ENCODE peak calls at places on chromosome 5, in six cellular contexts. One of them, this sample, is unnamed.

GRCh38 chr5:171574374-171574773 is 154.9 kb downstream of the FGF18 start:
- DNase-seq in progenitor cell of endocrine pancreas: no peak
- DNase-seq in upper lobe of right lung: no peak
- DNase-seq in HCT116: no peak
- DNase-seq in OCI-LY7: no peak
- DNase-seq in Calu3: no peak
- DNase-seq in this sample: no peak

GRCh38 chr5:36607114-36607561 is 732 bp downstream of the SLC1A3 start:
- DNase-seq in progenitor cell of endocrine pancreas: no peak
- DNase-seq in upper lobe of right lung: no peak
- DNase-seq in HCT116: peak; percentile 33
- DNase-seq in OCI-LY7: no peak
- DNase-seq in Calu3: peak; percentile 14
- DNase-seq in this sample: no peak

GRCh38 chr5:104512063-104512798 is 949.6 kb upstream of the NUDT12 start:
- DNase-seq in progenitor cell of endocrine pancreas: no peak
- DNase-seq in upper lobe of right lung: no peak
- DNase-seq in HCT116: no peak
- DNase-seq in OCI-LY7: no peak
- DNase-seq in Calu3: no peak
- DNase-seq in this sample: no peak

GRCh38 chr5:57383093-57383861 is 99.3 kb downstream of the ACTBL2 start:
- DNase-seq in progenitor cell of endocrine pancreas: no peak
- DNase-seq in upper lobe of right lung: no peak
- DNase-seq in HCT116: peak; percentile 92
- DNase-seq in OCI-LY7: peak; percentile 24
- DNase-seq in Calu3: peak; percentile 49
- DNase-seq in this sample: no peak

GRCh38 chr5:5481206-5481605 is 58.7 kb downstream of the ICE1 start:
- DNase-seq in progenitor cell of endocrine pancreas: no peak
- DNase-seq in upper lobe of right lung: no peak
- DNase-seq in HCT116: no peak
- DNase-seq in OCI-LY7: no peak
- DNase-seq in Calu3: no peak
- DNase-seq in this sample: no peak

GRCh38 chr5:33362915-33363314 is 77.8 kb upstream of the TARS1 start:
- DNase-seq in progenitor cell of endocrine pancreas: no peak
- DNase-seq in upper lobe of right lung: no peak
- DNase-seq in HCT116: no peak
- DNase-seq in OCI-LY7: no peak
- DNase-seq in Calu3: no peak
- DNase-seq in this sample: no peak

GRCh38 chr5:168165977-168166376 is 125.5 kb upstream of the WWC1 start:
- DNase-seq in progenitor cell of endocrine pancreas: no peak
- DNase-seq in upper lobe of right lung: no peak
- DNase-seq in HCT116: no peak
- DNase-seq in OCI-LY7: no peak
- DNase-seq in Calu3: no peak
- DNase-seq in this sample: no peak

GRCh38 chr5:172180936-172181335 is 7.1 kb downstream of the STK10 start:
- DNase-seq in progenitor cell of endocrine pancreas: no peak
- DNase-seq in upper lobe of right lung: no peak
- DNase-seq in HCT116: no peak
- DNase-seq in OCI-LY7: no peak
- DNase-seq in Calu3: no peak
- DNase-seq in this sample: no peak

GRCh38 chr5:56440871-56441740 is 208.0 kb upstream of the ANKRD55 start:
- DNase-seq in progenitor cell of endocrine pancreas: no peak
- DNase-seq in upper lobe of right lung: no peak
- DNase-seq in HCT116: no peak
- DNase-seq in OCI-LY7: no peak
- DNase-seq in Calu3: peak; percentile 5
- DNase-seq in this sample: no peak

GRCh38 chr5:131129306-131129705 is 35.8 kb downstream of the HINT1 start:
- DNase-seq in progenitor cell of endocrine pancreas: no peak
- DNase-seq in upper lobe of right lung: no peak
- DNase-seq in HCT116: no peak
- DNase-seq in OCI-LY7: no peak
- DNase-seq in Calu3: no peak
- DNase-seq in this sample: no peak

GRCh38 chr5:158943057-158943456 is 156.7 kb downstream of the EBF1 start:
- DNase-seq in progenitor cell of endocrine pancreas: no peak
- DNase-seq in upper lobe of right lung: no peak
- DNase-seq in HCT116: peak; percentile 16
- DNase-seq in OCI-LY7: no peak
- DNase-seq in Calu3: peak; percentile 24
- DNase-seq in this sample: peak; percentile 32

GRCh38 chr5:132205385-132206125 is 22.1 kb downstream of the P4HA2 start:
- DNase-seq in progenitor cell of endocrine pancreas: no peak
- DNase-seq in upper lobe of right lung: no peak
- DNase-seq in HCT116: no peak
- DNase-seq in OCI-LY7: peak; percentile 94
- DNase-seq in Calu3: no peak
- DNase-seq in this sample: peak; percentile 52

GRCh38 chr5:154764967-154765366 is 9.8 kb downstream of the LARP1 start:
- DNase-seq in progenitor cell of endocrine pancreas: no peak
- DNase-seq in upper lobe of right lung: no peak
- DNase-seq in HCT116: no peak
- DNase-seq in OCI-LY7: no peak
- DNase-seq in Calu3: no peak
- DNase-seq in this sample: no peak

GRCh38 chr5:109769597-109770291 is 80.0 kb downstream of the MAN2A1 start:
- DNase-seq in progenitor cell of endocrine pancreas: no peak
- DNase-seq in upper lobe of right lung: no peak
- DNase-seq in HCT116: no peak
- DNase-seq in OCI-LY7: no peak
- DNase-seq in Calu3: no peak
- DNase-seq in this sample: no peak

GRCh38 chr5:55344392-55344992 is 36.7 kb downstream of the MTREX start:
- DNase-seq in progenitor cell of endocrine pancreas: peak; percentile 17
- DNase-seq in upper lobe of right lung: no peak
- DNase-seq in HCT116: peak; percentile 36
- DNase-seq in OCI-LY7: peak; percentile 49
- DNase-seq in Calu3: peak; percentile 71
- DNase-seq in this sample: peak; percentile 17

GRCh38 chr5:131001507-131001906 is 163.5 kb downstream of the HINT1 start:
- DNase-seq in progenitor cell of endocrine pancreas: no peak
- DNase-seq in upper lobe of right lung: no peak
- DNase-seq in HCT116: no peak
- DNase-seq in OCI-LY7: no peak
- DNase-seq in Calu3: no peak
- DNase-seq in this sample: no peak

GRCh38 chr5:68093455-68094159 is 121.9 kb upstream of the PIK3R1 start:
- DNase-seq in progenitor cell of endocrine pancreas: no peak
- DNase-seq in upper lobe of right lung: no peak
- DNase-seq in HCT116: no peak
- DNase-seq in OCI-LY7: no peak
- DNase-seq in Calu3: no peak
- DNase-seq in this sample: no peak

GRCh38 chr5:149834246-149834855 is 104.2 kb downstream of the PPARGC1B start:
- DNase-seq in progenitor cell of endocrine pancreas: peak; percentile 51
- DNase-seq in upper lobe of right lung: no peak
- DNase-seq in HCT116: peak; percentile 74
- DNase-seq in OCI-LY7: peak; percentile 73
- DNase-seq in Calu3: peak; percentile 79
- DNase-seq in this sample: peak; percentile 81

GRCh38 chr5:32707394-32707997 is 3.6 kb upstream of the NPR3 start:
- DNase-seq in progenitor cell of endocrine pancreas: no peak
- DNase-seq in upper lobe of right lung: no peak
- DNase-seq in HCT116: peak; percentile 21
- DNase-seq in OCI-LY7: peak; percentile 36
- DNase-seq in Calu3: no peak
- DNase-seq in this sample: peak; percentile 31

GRCh38 chr5:51731641-51732040 is 348.4 kb downstream of the ISL1 start:
- DNase-seq in progenitor cell of endocrine pancreas: no peak
- DNase-seq in upper lobe of right lung: no peak
- DNase-seq in HCT116: no peak
- DNase-seq in OCI-LY7: no peak
- DNase-seq in Calu3: no peak
- DNase-seq in this sample: no peak

GRCh38 chr5:9888517-9888916 is 258.4 kb upstream of the TAS2R1 start:
- DNase-seq in progenitor cell of endocrine pancreas: no peak
- DNase-seq in upper lobe of right lung: no peak
- DNase-seq in HCT116: no peak
- DNase-seq in OCI-LY7: no peak
- DNase-seq in Calu3: no peak
- DNase-seq in this sample: no peak

GRCh38 chr5:76393035-76393680 is 9.9 kb upstream of the IQGAP2 start:
- DNase-seq in progenitor cell of endocrine pancreas: no peak
- DNase-seq in upper lobe of right lung: no peak
- DNase-seq in HCT116: no peak
- DNase-seq in OCI-LY7: no peak
- DNase-seq in Calu3: no peak
- DNase-seq in this sample: no peak

GRCh38 chr5:151104795-151105194 is 24.0 kb upstream of the TNIP1 start:
- DNase-seq in progenitor cell of endocrine pancreas: no peak
- DNase-seq in upper lobe of right lung: no peak
- DNase-seq in HCT116: no peak
- DNase-seq in OCI-LY7: no peak
- DNase-seq in Calu3: no peak
- DNase-seq in this sample: no peak

GRCh38 chr5:61163905-61164304 is 1.6 kb upstream of the SMIM15 start:
- DNase-seq in progenitor cell of endocrine pancreas: no peak
- DNase-seq in upper lobe of right lung: no peak
- DNase-seq in HCT116: no peak
- DNase-seq in OCI-LY7: no peak
- DNase-seq in Calu3: no peak
- DNase-seq in this sample: no peak

GRCh38 chr5:61171479-61171878 is 9.2 kb upstream of the SMIM15 start:
- DNase-seq in progenitor cell of endocrine pancreas: no peak
- DNase-seq in upper lobe of right lung: no peak
- DNase-seq in HCT116: no peak
- DNase-seq in OCI-LY7: no peak
- DNase-seq in Calu3: no peak
- DNase-seq in this sample: no peak

GRCh38 chr5:61168951-61169350 is 6.7 kb upstream of the SMIM15 start:
- DNase-seq in progenitor cell of endocrine pancreas: no peak
- DNase-seq in upper lobe of right lung: no peak
- DNase-seq in HCT116: no peak
- DNase-seq in OCI-LY7: no peak
- DNase-seq in Calu3: no peak
- DNase-seq in this sample: no peak

GRCh38 chr5:61162832-61163567 is 732 bp upstream of the SMIM15 start:
- DNase-seq in progenitor cell of endocrine pancreas: no peak
- DNase-seq in upper lobe of right lung: no peak
- DNase-seq in HCT116: no peak
- DNase-seq in OCI-LY7: no peak
- DNase-seq in Calu3: peak; percentile 9
- DNase-seq in this sample: peak; percentile 50

GRCh38 chr5:61167382-61167781 is 5.1 kb upstream of the SMIM15 start:
- DNase-seq in progenitor cell of endocrine pancreas: no peak
- DNase-seq in upper lobe of right lung: no peak
- DNase-seq in HCT116: no peak
- DNase-seq in OCI-LY7: no peak
- DNase-seq in Calu3: peak; percentile 37
- DNase-seq in this sample: peak; percentile 53
- TF ChIP-seq CTCF in progenitor cell of endocrine pancreas: peak; percentile 30
- TF ChIP-seq CTCF in upper lobe of right lung: peak; percentile 40
- TF ChIP-seq CTCF in HCT116: no peak
- TF ChIP-seq CTCF in OCI-LY7: peak; percentile 48
- TF ChIP-seq CTCF in Calu3: peak; percentile 16
- TF ChIP-seq CTCF in this sample: peak; percentile 31

DNA sequence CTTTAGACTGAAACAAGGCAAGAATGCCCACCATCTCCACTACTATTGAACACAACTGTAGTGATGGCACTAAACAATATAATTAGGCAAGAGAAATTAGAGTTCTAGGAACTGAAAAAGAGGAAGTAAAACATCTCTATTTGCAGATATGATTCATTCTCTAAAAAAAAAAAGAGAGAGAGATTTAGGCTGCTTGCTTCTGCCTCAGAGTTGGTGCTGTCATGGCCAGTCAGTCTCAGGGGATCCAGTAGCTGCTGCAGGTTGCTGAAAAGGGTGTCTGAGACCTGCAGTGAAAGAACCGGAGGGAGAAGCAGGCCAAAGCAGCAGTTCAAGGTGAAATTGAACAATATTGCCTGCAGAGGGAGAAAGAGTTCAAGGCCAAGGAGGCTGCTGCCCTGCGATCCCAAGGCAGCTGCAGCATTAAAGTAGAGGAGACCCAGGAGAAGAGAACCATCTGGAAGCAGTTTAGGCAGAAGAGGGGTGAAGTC is 72.5 kb downstream of the AP3B1 start:
- DNase-seq in progenitor cell of endocrine pancreas: no peak
- DNase-seq in upper lobe of right lung: no peak
- DNase-seq in HCT116: no peak
- DNase-seq in OCI-LY7: peak; percentile 94
- DNase-seq in Calu3: peak; percentile 30
- DNase-seq in this sample: peak; percentile 50
- TF ChIP-seq CTCF in progenitor cell of endocrine pancreas: no peak
- TF ChIP-seq CTCF in upper lobe of right lung: no peak
- TF ChIP-seq CTCF in HCT116: peak; percentile 6
- TF ChIP-seq CTCF in OCI-LY7: peak; percentile 74
- TF ChIP-seq CTCF in Calu3: peak; percentile 51
- TF ChIP-seq CTCF in this sample: peak; percentile 25

DNA sequence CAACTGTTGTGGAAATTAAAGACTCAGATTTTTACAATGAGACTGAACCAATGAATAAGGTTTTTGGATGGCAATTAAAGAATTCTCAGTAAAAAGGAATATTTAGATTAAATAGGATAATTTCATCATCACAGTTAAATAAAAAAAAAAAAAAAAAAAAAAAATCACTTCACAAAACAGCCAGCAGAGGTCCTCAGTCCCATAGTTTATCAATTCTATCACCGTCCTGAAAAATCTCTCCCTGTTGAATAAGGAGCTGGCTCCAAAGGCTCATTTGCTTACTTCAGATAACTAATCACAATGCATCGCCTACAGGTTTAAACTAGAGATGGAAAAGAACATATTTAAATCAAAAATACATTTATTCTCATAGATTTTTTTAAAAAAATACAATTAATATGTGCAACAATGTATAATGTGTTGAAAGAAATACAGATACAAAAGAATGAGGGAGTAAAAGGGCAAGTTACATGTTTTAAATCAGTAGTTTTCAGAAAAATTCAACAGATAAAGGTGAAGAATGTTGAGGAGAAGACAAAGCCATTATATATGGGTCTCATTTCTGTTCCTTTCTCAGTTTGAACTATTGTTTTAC is 175.8 kb upstream of the CHD1 start:
- DNase-seq in progenitor cell of endocrine pancreas: no peak
- DNase-seq in upper lobe of right lung: no peak
- DNase-seq in HCT116: peak; percentile 28
- DNase-seq in OCI-LY7: peak; percentile 23
- DNase-seq in Calu3: peak; percentile 17
- DNase-seq in this sample: peak; percentile 14
- TF ChIP-seq CTCF in progenitor cell of endocrine pancreas: peak; percentile 72
- TF ChIP-seq CTCF in upper lobe of right lung: peak; percentile 67
- TF ChIP-seq CTCF in HCT116: peak; percentile 35
- TF ChIP-seq CTCF in OCI-LY7: peak; percentile 86
- TF ChIP-seq CTCF in Calu3: peak; percentile 68
- TF ChIP-seq CTCF in this sample: no peak

DNA sequence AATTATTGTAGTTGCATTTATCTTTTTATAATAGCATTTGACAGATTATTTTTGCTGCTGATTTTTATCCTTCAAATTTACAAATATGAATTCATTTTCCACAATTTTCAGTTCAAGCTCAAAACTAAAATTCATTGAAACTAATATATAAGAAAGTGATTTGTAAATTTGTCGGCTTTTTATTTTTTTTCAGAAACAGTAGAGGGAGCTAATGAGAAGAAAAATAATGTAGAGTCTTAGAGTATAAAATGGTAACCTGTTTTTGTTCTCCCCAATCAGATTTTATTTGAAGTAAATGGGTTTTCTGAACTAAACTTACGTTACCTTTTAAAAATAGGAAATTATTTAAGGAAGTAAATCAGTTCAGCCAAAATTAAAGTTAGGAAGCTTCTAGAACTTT is 19.2 kb downstream of the PRRC1 start:
- DNase-seq in progenitor cell of endocrine pancreas: no peak
- DNase-seq in upper lobe of right lung: no peak
- DNase-seq in HCT116: no peak
- DNase-seq in OCI-LY7: peak; percentile 11
- DNase-seq in Calu3: no peak
- DNase-seq in this sample: no peak
- TF ChIP-seq CTCF in progenitor cell of endocrine pancreas: peak; percentile 47
- TF ChIP-seq CTCF in upper lobe of right lung: peak; percentile 40
- TF ChIP-seq CTCF in HCT116: peak; percentile 18
- TF ChIP-seq CTCF in OCI-LY7: peak; percentile 85
- TF ChIP-seq CTCF in Calu3: no peak
- TF ChIP-seq CTCF in this sample: no peak

This sample was measured in GM13976.